ENCODE peak calls at places on chromosome 6, in seven cellular contexts. B is right atrium auricular region, K is cardiac muscle cell, F is cardiac fibroblast, O is fibroblast of pulmonary artery, R is uterus, U is astrocyte of the spinal cord. J is an unnamed sample.

GRCh38 chr6:53464942-53465460 is 79.9 kb downstream of the GCLC start:
- DNase-seq in O (no peak), K (no peak), B (no peak), U (no peak), F (peak; percentile 71), R (peak; percentile 83), J (no peak)

GRCh38 chr6:31049518-31049917 is 39.2 kb downstream of the MUC22 start:
- DNase-seq in F (no peak), U (no peak), B (no peak), R (no peak), O (no peak), K (no peak), J (no peak)

GRCh38 chr6:74137910-74138309 is 441.9 kb downstream of the CD109 start:
- DNase-seq in O (peak; percentile 86), R (no peak), K (no peak), B (no peak), F (peak; percentile 73), U (peak; percentile 68), J (peak; percentile 19)

GRCh38 chr6:41416165-41416837 is 80.9 kb downstream of the NCR2 start:
- DNase-seq in B (no peak), O (no peak), U (no peak), K (no peak), F (no peak), R (no peak), J (no peak)

GRCh38 chr6:80460396-80460912 is 354.0 kb downstream of the BCKDHB start:
- DNase-seq in F (peak; percentile 43), U (peak; percentile 60), K (no peak), R (no peak), O (no peak), B (no peak), J (no peak)

GRCh38 chr6:89597988-89598387 is 40.6 kb downstream of the LYRM2 start:
- DNase-seq in O (peak; percentile 46), R (no peak), F (peak; percentile 49), U (peak; percentile 5), K (no peak), B (no peak), J (peak; percentile 1)

GRCh38 chr6:28980797-28981390 is 24.2 kb downstream of the ZNF311 start:
- DNase-seq in U (peak; percentile 89), R (peak; percentile 64), O (peak; percentile 83), F (peak; percentile 84), K (peak; percentile 85), B (peak; percentile 69), J (peak; percentile 84)

GRCh38 chr6:134551245-134551960 is 233.5 kb upstream of the SGK1 start:
- DNase-seq in O (peak; percentile 89), B (no peak), F (peak; percentile 92), K (no peak), R (no peak), U (peak; percentile 76), J (peak; percentile 76)

GRCh38 chr6:32108094-32108627 is 977 bp downstream of the TNXB start:
- DNase-seq in K (no peak), F (peak; percentile 90), O (peak; percentile 61), R (peak; percentile 85), U (no peak), B (peak; percentile 93), J (peak; percentile 29)

GRCh38 chr6:32615885-32616532 is 21.2 kb upstream of the HLA-DQA1 start:
- DNase-seq in U (no peak), F (no peak), O (no peak), R (no peak), B (no peak), K (no peak), J (no peak)

GRCh38 chr6:143501851-143502250 is 9.7 kb downstream of the FUCA2 start:
- DNase-seq in R (no peak), K (no peak), B (no peak), U (no peak), F (no peak), O (no peak), J (no peak)

GRCh38 chr6:42361036-42361435 is 90.7 kb downstream of the TRERF1 start:
- DNase-seq in K (no peak), B (no peak), R (no peak), U (no peak), F (no peak), O (no peak), J (no peak)

GRCh38 chr6:54775586-54775985 is 71.0 kb upstream of the FAM83B start:
- DNase-seq in U (no peak), O (peak; percentile 9), R (no peak), K (no peak), B (no peak), F (peak; percentile 23), J (no peak)

GRCh38 chr6:157725836-157726235 is 97.2 kb upstream of the SNX9 start:
- DNase-seq in B (peak; percentile 21), O (no peak), F (no peak), K (no peak), U (no peak), R (no peak), J (no peak)

GRCh38 chr6:10855233-10855632 is 16.9 kb upstream of the MAK start:
- DNase-seq in B (no peak), R (no peak), F (no peak), K (no peak), U (no peak), O (no peak), J (no peak)

GRCh38 chr6:15417811-15418210 is 171.9 kb downstream of the JARID2 start:
- DNase-seq in B (no peak), O (no peak), F (no peak), K (no peak), R (no peak), U (peak; percentile 90), J (peak; percentile 84)

GRCh38 chr6:89281779-89282246 is 33.3 kb downstream of the GABRR2 start:
- DNase-seq in F (peak; percentile 25), K (peak; percentile 61), O (peak; percentile 55), R (no peak), U (peak; percentile 19), B (no peak), J (peak; percentile 31)

GRCh38 chr6:126071000-126071647 is 84.8 kb downstream of the TRMT11 start:
- DNase-seq in U (no peak), O (no peak), F (no peak), R (peak; percentile 37), K (no peak), B (no peak), J (no peak)

GRCh38 chr6:25324076-25324762 is 45.0 kb downstream of the CARMIL1 start:
- DNase-seq in R (no peak), K (no peak), F (peak; percentile 36), U (no peak), B (no peak), O (no peak), J (no peak)

GRCh38 chr6:26473758-26474438 is 16.1 kb downstream of the BTN2A1 start:
- DNase-seq in U (peak; percentile 99), B (peak; percentile 90), K (peak; percentile 72), O (peak; percentile 98), R (peak; percentile 74), F (peak; percentile 96), J (peak; percentile 96)

GRCh38 chr6:164098857-164099534 is 684.5 kb downstream of the QKI start:
- DNase-seq in B (peak; percentile 85), R (no peak), K (peak; percentile 90), U (peak; percentile 28), O (peak; percentile 84), F (peak; percentile 76), J (no peak)

GRCh38 chr6:135411339-135411738 is 86.2 kb downstream of the AHI1 start:
- DNase-seq in K (no peak), B (no peak), F (peak; percentile 6), R (no peak), U (no peak), O (peak; percentile 17), J (peak; percentile 2)

GRCh38 chr6:141107562-141108160 is 1025.1 kb upstream of the GJE1 start:
- DNase-seq in F (peak; percentile 23), B (no peak), R (no peak), O (peak; percentile 65), K (no peak), U (peak; percentile 46), J (peak; percentile 62)

GRCh38 chr6:46062312-46062711 is 46.7 kb upstream of the CLIC5 start:
- DNase-seq in F (peak; percentile 70), B (no peak), O (no peak), R (no peak), K (no peak), U (peak; percentile 3), J (no peak)

GRCh38 chr6:15317934-15318902 is 72.3 kb downstream of the JARID2 start:
- DNase-seq in K (peak; percentile 60), F (no peak), R (no peak), B (no peak), U (no peak), O (no peak), J (no peak)

GRCh38 chr6:145816392-145816791 is 1.8 kb upstream of the FBXO30 start:
- DNase-seq in F (no peak), U (no peak), O (no peak), R (no peak), B (no peak), K (no peak), J (no peak)

GRCh38 chr6:13355043-13355945 is 27.0 kb upstream of the TBC1D7 start:
- DNase-seq in R (no peak), O (peak; percentile 96), B (no peak), F (peak; percentile 94), U (peak; percentile 97), K (no peak), J (peak; percentile 96)

GRCh38 chr6:128208851-128209580 is 308.2 kb upstream of the THEMIS start:
- DNase-seq in F (peak; percentile 37), U (peak; percentile 41), O (peak; percentile 57), R (no peak), K (no peak), B (no peak), J (peak; percentile 50)
- TF ChIP-seq CTCF in F (no peak), U (no peak), O (no peak), R (no peak), K (no peak), B (no peak), J (no peak)

GRCh38 chr6:38198219-38198618 is 378.7 kb downstream of the ZFAND3 start:
- DNase-seq in U (no peak), F (no peak), O (no peak), R (no peak), K (peak; percentile 68), B (peak; percentile 52), J (no peak)
- TF ChIP-seq CTCF in U (no peak), F (no peak), O (no peak), R (no peak), K (no peak), B (no peak), J (no peak)

GRCh38 chr6:21935561-21936028 is 342.0 kb downstream of the SOX4 start:
- DNase-seq in R (no peak), F (peak; percentile 63), U (peak; percentile 52), K (peak; percentile 44), O (peak; percentile 60), B (no peak), J (peak; percentile 53)
- TF ChIP-seq CTCF in R (peak; percentile 29), F (peak; percentile 62), U (peak; percentile 58), K (peak; percentile 57), O (peak; percentile 54), B (peak; percentile 63), J (peak; percentile 87)

GRCh38 chr6:119686240-119686639 is 336.7 kb upstream of the MAN1A1 start:
- DNase-seq in K (no peak), U (no peak), O (no peak), B (no peak), F (no peak), R (no peak), J (no peak)

GRCh38 chr6:119683022-119683421 is 333.5 kb upstream of the MAN1A1 start:
- DNase-seq in U (peak; percentile 52), F (no peak), K (no peak), B (no peak), R (no peak), O (no peak), J (no peak)

GRCh38 chr6:119686644-119687043 is 337.1 kb upstream of the MAN1A1 start:
- DNase-seq in U (no peak), R (no peak), K (no peak), B (no peak), F (no peak), O (no peak), J (no peak)
- TF ChIP-seq CTCF in U (no peak), R (no peak), K (no peak), B (no peak), F (no peak), O (no peak), J (no peak)

J was measured in HFFc6.